ENCODE peak calls at places on chromosomes 4 and X, in ten cellular contexts. One of them, this sample, is unnamed.

GRCh38 chr4:41331224-41331623 is 74.5 kb downstream of the UCHL1 start:
- DNase-seq in progenitor cell of endocrine pancreas: no peak
- DNase-seq in foreskin fibroblast: no peak
- DNase-seq in dorsolateral prefrontal cortex: no peak
- DNase-seq in AG10803: no peak
- DNase-seq in ovary: no peak
- DNase-seq in WTC11: no peak
- DNase-seq in adrenal gland: no peak
- DNase-seq in CD4-positive, alpha-beta T cell: no peak
- DNase-seq in psoas muscle: no peak
- DNase-seq in this sample: no peak

GRCh38 chrX:39577976-39578962 is 519.5 kb downstream of the BCOR start:
- DNase-seq in adrenal gland: no peak
- DNase-seq in psoas muscle: peak
- DNase-seq in ovary: peak
- DNase-seq in dorsolateral prefrontal cortex: no peak
- DNase-seq in progenitor cell of endocrine pancreas: no peak
- DNase-seq in foreskin fibroblast: no peak
- DNase-seq in AG10803: peak
- DNase-seq in CD4-positive, alpha-beta T cell: peak
- DNase-seq in WTC11: no peak
- DNase-seq in this sample: no peak

GRCh38 chr4:126341927-126342326 is 1027.2 kb downstream of the FAT4 start:
- DNase-seq in psoas muscle: no peak
- DNase-seq in progenitor cell of endocrine pancreas: no peak
- DNase-seq in dorsolateral prefrontal cortex: no peak
- DNase-seq in adrenal gland: no peak
- DNase-seq in CD4-positive, alpha-beta T cell: no peak
- DNase-seq in ovary: no peak
- DNase-seq in foreskin fibroblast: no peak
- DNase-seq in WTC11: no peak
- DNase-seq in AG10803: no peak
- DNase-seq in this sample: no peak

GRCh38 chr4:48578132-48578964 is 88.3 kb downstream of the ZAR1 start:
- DNase-seq in progenitor cell of endocrine pancreas: peak
- DNase-seq in foreskin fibroblast: peak
- DNase-seq in psoas muscle: no peak
- DNase-seq in adrenal gland: peak
- DNase-seq in ovary: peak
- DNase-seq in AG10803: peak
- DNase-seq in dorsolateral prefrontal cortex: peak
- DNase-seq in WTC11: peak
- DNase-seq in CD4-positive, alpha-beta T cell: peak
- DNase-seq in this sample: no peak

GRCh38 chr4:184666670-184667069 is 17.1 kb downstream of the PRIMPOL start:
- DNase-seq in AG10803: no peak
- DNase-seq in WTC11: no peak
- DNase-seq in CD4-positive, alpha-beta T cell: no peak
- DNase-seq in progenitor cell of endocrine pancreas: no peak
- DNase-seq in dorsolateral prefrontal cortex: no peak
- DNase-seq in ovary: no peak
- DNase-seq in foreskin fibroblast: no peak
- DNase-seq in adrenal gland: no peak
- DNase-seq in psoas muscle: no peak
- DNase-seq in this sample: no peak

GRCh38 chr4:138051157-138051556 is 191.0 kb downstream of the SLC7A11 start:
- DNase-seq in progenitor cell of endocrine pancreas: no peak
- DNase-seq in dorsolateral prefrontal cortex: no peak
- DNase-seq in CD4-positive, alpha-beta T cell: no peak
- DNase-seq in ovary: no peak
- DNase-seq in adrenal gland: no peak
- DNase-seq in WTC11: no peak
- DNase-seq in psoas muscle: no peak
- DNase-seq in foreskin fibroblast: peak
- DNase-seq in AG10803: peak
- DNase-seq in this sample: no peak

GRCh38 chrX:125004799-125005198 is 314.9 kb upstream of the TEX13C start:
- DNase-seq in ovary: no peak
- DNase-seq in WTC11: no peak
- DNase-seq in foreskin fibroblast: no peak
- DNase-seq in progenitor cell of endocrine pancreas: no peak
- DNase-seq in AG10803: no peak
- DNase-seq in adrenal gland: no peak
- DNase-seq in CD4-positive, alpha-beta T cell: no peak
- DNase-seq in dorsolateral prefrontal cortex: no peak
- DNase-seq in psoas muscle: no peak
- DNase-seq in this sample: no peak

GRCh38 chr4:147741190-147741788 is 9.4 kb downstream of the ARHGAP10 start:
- DNase-seq in progenitor cell of endocrine pancreas: no peak
- DNase-seq in psoas muscle: no peak
- DNase-seq in AG10803: peak
- DNase-seq in CD4-positive, alpha-beta T cell: no peak
- DNase-seq in foreskin fibroblast: no peak
- DNase-seq in ovary: no peak
- DNase-seq in WTC11: no peak
- DNase-seq in dorsolateral prefrontal cortex: no peak
- DNase-seq in adrenal gland: no peak
- DNase-seq in this sample: no peak

DNA sequence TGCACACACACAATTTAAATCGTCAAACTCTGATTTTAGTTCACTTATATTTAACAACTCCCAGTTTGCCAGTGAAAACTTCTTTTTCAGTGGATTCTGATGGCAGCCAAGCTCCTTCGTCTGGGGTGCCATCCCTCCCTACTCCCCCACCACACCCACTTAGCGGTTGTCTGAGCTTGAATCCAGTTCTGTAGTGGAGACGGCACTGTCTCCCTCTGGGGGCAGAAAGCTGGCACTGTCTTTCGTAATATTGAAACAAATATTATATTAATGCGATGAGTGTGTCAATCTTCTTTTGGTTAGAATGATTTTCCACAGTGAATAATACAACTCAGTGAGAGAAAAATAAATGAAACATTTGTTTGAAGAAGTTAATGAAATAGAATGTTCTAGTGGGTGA is 5.4 kb downstream of the MEPE start:
- DNase-seq in foreskin fibroblast: no peak
- DNase-seq in adrenal gland: no peak
- DNase-seq in ovary: no peak
- DNase-seq in psoas muscle: no peak
- DNase-seq in CD4-positive, alpha-beta T cell: no peak
- DNase-seq in WTC11: peak
- DNase-seq in AG10803: no peak
- DNase-seq in progenitor cell of endocrine pancreas: no peak
- DNase-seq in dorsolateral prefrontal cortex: no peak
- DNase-seq in this sample: no peak
- TF ChIP-seq CTCF in foreskin fibroblast: peak
- TF ChIP-seq CTCF in adrenal gland: peak
- TF ChIP-seq CTCF in ovary: no peak
- TF ChIP-seq CTCF in psoas muscle: no peak
- TF ChIP-seq CTCF in CD4-positive, alpha-beta T cell: no peak
- TF ChIP-seq CTCF in WTC11: no peak
- TF ChIP-seq CTCF in AG10803: peak
- TF ChIP-seq CTCF in progenitor cell of endocrine pancreas: peak
- TF ChIP-seq CTCF in dorsolateral prefrontal cortex: peak
- TF ChIP-seq CTCF in this sample: peak

GRCh38 chr4:161256716-161257115 is 907.1 kb downstream of the FSTL5 start:
- DNase-seq in adrenal gland: no peak
- DNase-seq in dorsolateral prefrontal cortex: no peak
- DNase-seq in AG10803: no peak
- DNase-seq in foreskin fibroblast: no peak
- DNase-seq in WTC11: no peak
- DNase-seq in psoas muscle: no peak
- DNase-seq in progenitor cell of endocrine pancreas: no peak
- DNase-seq in CD4-positive, alpha-beta T cell: no peak
- DNase-seq in ovary: no peak
- DNase-seq in this sample: no peak
- TF ChIP-seq CTCF in adrenal gland: no peak
- TF ChIP-seq CTCF in dorsolateral prefrontal cortex: no peak
- TF ChIP-seq CTCF in AG10803: peak
- TF ChIP-seq CTCF in foreskin fibroblast: peak
- TF ChIP-seq CTCF in WTC11: no peak
- TF ChIP-seq CTCF in psoas muscle: no peak
- TF ChIP-seq CTCF in progenitor cell of endocrine pancreas: no peak
- TF ChIP-seq CTCF in CD4-positive, alpha-beta T cell: no peak
- TF ChIP-seq CTCF in ovary: no peak
- TF ChIP-seq CTCF in this sample: no peak

DNA sequence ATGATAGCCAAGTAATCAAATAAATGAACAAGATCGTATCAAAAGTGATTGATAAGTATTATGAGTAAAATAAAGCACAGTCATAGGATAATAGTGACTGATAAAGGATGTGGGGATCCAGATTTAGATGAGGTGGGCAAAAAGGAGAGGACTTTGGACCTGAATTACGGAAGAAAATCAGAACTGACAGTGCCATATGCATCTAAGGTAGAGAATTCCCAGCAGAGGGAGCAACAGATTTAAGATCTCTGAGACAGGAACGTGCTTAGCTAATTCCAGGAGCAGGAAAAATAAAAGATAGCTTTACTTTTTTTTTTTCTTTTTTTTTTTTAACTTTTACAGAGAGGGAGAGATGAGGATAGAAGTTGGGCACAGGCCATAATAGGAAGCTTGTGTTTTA is 189.9 kb downstream of the NWD2 start:
- DNase-seq in CD4-positive, alpha-beta T cell: no peak
- DNase-seq in psoas muscle: no peak
- DNase-seq in AG10803: peak
- DNase-seq in foreskin fibroblast: no peak
- DNase-seq in progenitor cell of endocrine pancreas: no peak
- DNase-seq in dorsolateral prefrontal cortex: no peak
- DNase-seq in WTC11: no peak
- DNase-seq in ovary: no peak
- DNase-seq in adrenal gland: no peak
- DNase-seq in this sample: no peak
- TF ChIP-seq CTCF in CD4-positive, alpha-beta T cell: no peak
- TF ChIP-seq CTCF in psoas muscle: no peak
- TF ChIP-seq CTCF in AG10803: peak
- TF ChIP-seq CTCF in foreskin fibroblast: no peak
- TF ChIP-seq CTCF in progenitor cell of endocrine pancreas: no peak
- TF ChIP-seq CTCF in dorsolateral prefrontal cortex: peak
- TF ChIP-seq CTCF in WTC11: no peak
- TF ChIP-seq CTCF in ovary: no peak
- TF ChIP-seq CTCF in adrenal gland: no peak
- TF ChIP-seq CTCF in this sample: peak

DNA sequence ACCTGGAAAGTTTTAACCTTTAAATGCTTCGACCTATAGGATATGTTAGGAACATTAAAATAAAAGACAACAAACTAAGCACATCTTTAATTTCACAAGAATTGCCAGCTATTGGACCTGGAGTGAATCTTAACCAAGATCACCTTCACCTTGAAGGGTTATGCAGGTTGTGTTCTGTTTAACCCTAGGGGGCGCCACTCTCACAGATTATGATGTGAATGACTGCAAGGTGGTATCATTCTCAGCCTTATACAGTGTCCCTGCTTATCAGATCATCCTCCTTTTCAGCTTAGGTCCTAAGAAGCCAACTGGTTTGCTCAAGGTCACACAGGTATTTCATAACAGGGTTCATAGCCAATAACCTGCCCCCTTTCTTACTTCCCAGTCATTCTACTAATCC is 23.5 kb downstream of the INTS6L start:
- DNase-seq in psoas muscle: no peak
- DNase-seq in AG10803: no peak
- DNase-seq in adrenal gland: no peak
- DNase-seq in WTC11: peak
- DNase-seq in CD4-positive, alpha-beta T cell: no peak
- DNase-seq in dorsolateral prefrontal cortex: no peak
- DNase-seq in ovary: no peak
- DNase-seq in foreskin fibroblast: no peak
- DNase-seq in progenitor cell of endocrine pancreas: no peak
- DNase-seq in this sample: no peak
- TF ChIP-seq CTCF in psoas muscle: peak
- TF ChIP-seq CTCF in AG10803: no peak
- TF ChIP-seq CTCF in adrenal gland: no peak
- TF ChIP-seq CTCF in WTC11: peak
- TF ChIP-seq CTCF in CD4-positive, alpha-beta T cell: peak
- TF ChIP-seq CTCF in dorsolateral prefrontal cortex: no peak
- TF ChIP-seq CTCF in ovary: no peak
- TF ChIP-seq CTCF in foreskin fibroblast: no peak
- TF ChIP-seq CTCF in progenitor cell of endocrine pancreas: peak
- TF ChIP-seq CTCF in this sample: peak

DNA sequence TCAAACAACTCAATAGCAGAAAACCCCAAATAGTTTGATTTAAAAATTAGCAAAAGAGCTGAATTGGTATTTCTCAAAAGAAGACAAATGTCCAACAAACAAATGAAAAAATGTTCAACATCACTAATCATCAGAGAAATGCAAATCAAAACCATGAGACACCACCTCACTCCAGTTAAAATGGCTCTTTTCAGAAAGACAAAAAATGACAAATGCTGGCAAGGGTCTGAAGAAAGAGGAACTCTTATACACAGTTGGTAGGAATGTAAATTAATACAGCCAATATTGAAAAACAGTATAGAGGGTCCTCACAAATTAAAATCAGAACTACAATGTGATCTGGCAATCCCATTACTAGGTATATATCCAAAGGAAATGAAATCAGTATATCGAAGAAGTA is 70.4 kb downstream of the FBXL5 start:
- DNase-seq in foreskin fibroblast: no peak
- DNase-seq in AG10803: no peak
- DNase-seq in dorsolateral prefrontal cortex: no peak
- DNase-seq in CD4-positive, alpha-beta T cell: no peak
- DNase-seq in progenitor cell of endocrine pancreas: no peak
- DNase-seq in WTC11: no peak
- DNase-seq in psoas muscle: no peak
- DNase-seq in adrenal gland: no peak
- DNase-seq in ovary: no peak
- DNase-seq in this sample: no peak
- TF ChIP-seq CTCF in foreskin fibroblast: no peak
- TF ChIP-seq CTCF in AG10803: no peak
- TF ChIP-seq CTCF in dorsolateral prefrontal cortex: no peak
- TF ChIP-seq CTCF in CD4-positive, alpha-beta T cell: no peak
- TF ChIP-seq CTCF in progenitor cell of endocrine pancreas: no peak
- TF ChIP-seq CTCF in WTC11: no peak
- TF ChIP-seq CTCF in psoas muscle: no peak
- TF ChIP-seq CTCF in adrenal gland: no peak
- TF ChIP-seq CTCF in ovary: no peak
- TF ChIP-seq CTCF in this sample: no peak

GRCh38 chrX:57929373-57929772 is 19.1 kb upstream of the ZXDA start:
- DNase-seq in progenitor cell of endocrine pancreas: no peak
- DNase-seq in CD4-positive, alpha-beta T cell: no peak
- DNase-seq in adrenal gland: no peak
- DNase-seq in AG10803: peak
- DNase-seq in WTC11: peak
- DNase-seq in foreskin fibroblast: no peak
- DNase-seq in psoas muscle: no peak
- DNase-seq in ovary: no peak
- DNase-seq in dorsolateral prefrontal cortex: no peak
- DNase-seq in this sample: no peak
- TF ChIP-seq CTCF in progenitor cell of endocrine pancreas: peak
- TF ChIP-seq CTCF in CD4-positive, alpha-beta T cell: peak
- TF ChIP-seq CTCF in adrenal gland: peak
- TF ChIP-seq CTCF in AG10803: peak
- TF ChIP-seq CTCF in WTC11: no peak
- TF ChIP-seq CTCF in foreskin fibroblast: peak
- TF ChIP-seq CTCF in psoas muscle: peak
- TF ChIP-seq CTCF in ovary: no peak
- TF ChIP-seq CTCF in dorsolateral prefrontal cortex: peak
- TF ChIP-seq CTCF in this sample: no peak

GRCh38 chr4:53366301-53366716 is 448 bp upstream of the SCFD2 start:
- DNase-seq in foreskin fibroblast: no peak
- DNase-seq in dorsolateral prefrontal cortex: no peak
- DNase-seq in psoas muscle: no peak
- DNase-seq in ovary: no peak
- DNase-seq in CD4-positive, alpha-beta T cell: no peak
- DNase-seq in WTC11: no peak
- DNase-seq in AG10803: no peak
- DNase-seq in progenitor cell of endocrine pancreas: no peak
- DNase-seq in adrenal gland: no peak
- DNase-seq in this sample: no peak
- TF ChIP-seq CTCF in foreskin fibroblast: no peak
- TF ChIP-seq CTCF in dorsolateral prefrontal cortex: no peak
- TF ChIP-seq CTCF in psoas muscle: no peak
- TF ChIP-seq CTCF in ovary: no peak
- TF ChIP-seq CTCF in CD4-positive, alpha-beta T cell: no peak
- TF ChIP-seq CTCF in WTC11: no peak
- TF ChIP-seq CTCF in AG10803: no peak
- TF ChIP-seq CTCF in progenitor cell of endocrine pancreas: no peak
- TF ChIP-seq CTCF in adrenal gland: no peak
- TF ChIP-seq CTCF in this sample: no peak

This sample was measured in osteocyte.